ENCODE peak calls at places on chromosomes 3 and 15, in nine cellular contexts. O is psoas muscle; W is CD8-positive, alpha-beta T cell; X is astrocyte; M is sigmoid colon; Y is Peyer's patch; L is thyroid gland; U is H9; I is cardiac muscle cell. V is an unnamed sample.

GRCh38 chr15:101012326-101013040 is 93.3 kb downstream of the LRRK1 start:
- DNase-seq in O (no peak), W (no peak), X (no peak), M (peak; percentile 52), Y (no peak), L (no peak), U (peak; percentile 27), I (no peak), V (no peak)

GRCh38 chr3:189393598-189393997 is 221.8 kb downstream of the TPRG1 start:
- DNase-seq in O (no peak), W (no peak), X (no peak), M (no peak), Y (no peak), L (no peak), U (no peak), I (peak; percentile 47), V (no peak)

GRCh38 chr15:73876779-73877178 is 3.4 kb downstream of the TBC1D21 start:
- DNase-seq in O (no peak), W (no peak), X (no peak), M (no peak), Y (no peak), L (no peak), U (no peak), I (no peak), V (no peak)

GRCh38 chr15:90038639-90039095 is 37.5 kb downstream of the ZNF710 start:
- DNase-seq in O (peak; percentile 1), W (no peak), X (no peak), M (peak; percentile 12), Y (no peak), L (no peak), U (no peak), I (no peak), V (no peak)

GRCh38 chr15:84981054-84981710 is 474 bp upstream of the PDE8A start:
- DNase-seq in O (peak; percentile 95), W (peak; percentile 94), X (peak; percentile 92), M (peak; percentile 97), Y (peak; percentile 91), L (peak; percentile 93), U (peak; percentile 96), I (peak; percentile 99), V (peak; percentile 96)

GRCh38 chr3:33665294-33665693 is 52.8 kb downstream of the CLASP2 start:
- DNase-seq in O (no peak), W (no peak), X (no peak), M (no peak), Y (no peak), L (no peak), U (no peak), I (peak; percentile 8), V (no peak)

GRCh38 chr15:65917936-65918335 is 48.6 kb downstream of the RAB11A start:
- DNase-seq in O (no peak), W (no peak), X (no peak), M (no peak), Y (no peak), L (no peak), U (no peak), I (no peak), V (no peak)

GRCh38 chr3:154152741-154153140 is 31.6 kb downstream of the ARHGEF26 start:
- DNase-seq in O (no peak), W (no peak), X (no peak), M (no peak), Y (no peak), L (no peak), U (no peak), I (peak; percentile 44), V (no peak)

GRCh38 chr3:45199837-45200648 is 26.0 kb downstream of the TMEM158 start:
- DNase-seq in O (no peak), W (no peak), X (peak; percentile 100), M (no peak), Y (no peak), L (no peak), U (peak; percentile 55), I (peak; percentile 92), V (no peak)

GRCh38 chr15:41215708-41216107 is 14.8 kb downstream of the EXD1 start:
- DNase-seq in O (no peak), W (no peak), X (no peak), M (no peak), Y (no peak), L (no peak), U (no peak), I (peak; percentile 14), V (no peak)

GRCh38 chr3:10274601-10275000 is 18.1 kb downstream of the GHRL start:
- DNase-seq in O (no peak), W (no peak), X (no peak), M (no peak), Y (no peak), L (no peak), U (no peak), I (no peak), V (no peak)

GRCh38 chr3:17730318-17730967 is 12.0 kb downstream of the TBC1D5 start:
- DNase-seq in O (no peak), W (no peak), X (peak; percentile 67), M (no peak), Y (no peak), L (peak; percentile 73), U (no peak), I (peak; percentile 78), V (no peak)

GRCh38 chr15:73258271-73259108 is 110.3 kb downstream of the HCN4 start:
- DNase-seq in O (no peak), W (no peak), X (no peak), M (no peak), Y (no peak), L (no peak), U (no peak), I (no peak), V (no peak)

GRCh38 chr15:37891754-37892368 is 42.6 kb upstream of the TMCO5A start:
- DNase-seq in O (no peak), W (no peak), X (peak; percentile 37), M (no peak), Y (no peak), L (no peak), U (peak; percentile 30), I (peak; percentile 72), V (no peak)

GRCh38 chr15:65512807-65513416 is 4.6 kb downstream of the DPP8 start:
- DNase-seq in O (peak; percentile 30), W (no peak), X (peak; percentile 89), M (peak; percentile 90), Y (no peak), L (peak; percentile 48), U (no peak), I (peak; percentile 92), V (no peak)

GRCh38 chr15:37900286-37901221 is 33.9 kb upstream of the TMCO5A start:
- DNase-seq in O (no peak), W (no peak), X (peak; percentile 47), M (no peak), Y (no peak), L (no peak), U (no peak), I (peak; percentile 76), V (no peak)

GRCh38 chr15:36755341-36755740 is 175.9 kb downstream of the CDIN1 start:
- DNase-seq in O (no peak), W (no peak), X (no peak), M (no peak), Y (no peak), L (no peak), U (no peak), I (no peak), V (no peak)

GRCh38 chr3:27279153-27279552 is 90.0 kb downstream of the NEK10 start:
- DNase-seq in O (no peak), W (no peak), X (no peak), M (no peak), Y (no peak), L (no peak), U (no peak), I (peak; percentile 41), V (no peak)

GRCh38 chr3:45870099-45870498 is 16.2 kb upstream of the CCR9 start:
- DNase-seq in O (no peak), W (peak; percentile 60), X (no peak), M (no peak), Y (peak; percentile 84), L (no peak), U (no peak), I (no peak), V (no peak)

GRCh38 chr3:166900866-166901577 is 479.1 kb downstream of the ZBBX start:
- DNase-seq in O (no peak), W (no peak), X (no peak), M (no peak), Y (no peak), L (no peak), U (no peak), I (no peak), V (no peak)
- TF ChIP-seq CTCF in O (no peak), W (no peak), X (no peak), M (no peak), Y (no peak), L (no peak), U (no peak), I (no peak), V (no peak)

GRCh38 chr3:50204052-50204803 is 843 bp upstream of the SLC38A3 start:
- DNase-seq in O (no peak), W (no peak), X (no peak), M (no peak), Y (no peak), L (no peak), U (no peak), I (no peak), V (no peak)
- H3K27me3 ChIP-seq in O (no peaks in the 10 kb centered on the region), W (peaks cover 36% of the 10 kb centered on the region), X (peaks cover 25% of the 10 kb centered on the region), M (peaks cover 28% of the 10 kb centered on the region), Y (no peaks in the 10 kb centered on the region), L (no peaks in the 10 kb centered on the region), U (peaks cover 7% of the 10 kb centered on the region), I (peaks cover 8% of the 10 kb centered on the region), V (no peaks in the 10 kb centered on the region)

GRCh38 chr15:80090041-80090440 is 30.6 kb downstream of the ZFAND6 start:
- DNase-seq in O (no peak), W (no peak), X (peak; percentile 50), M (no peak), Y (no peak), L (no peak), U (no peak), I (no peak), V (no peak)

GRCh38 chr15:80087104-80087503 is 27.6 kb downstream of the ZFAND6 start:
- DNase-seq in O (no peak), W (no peak), X (no peak), M (no peak), Y (no peak), L (no peak), U (no peak), I (no peak), V (no peak)

GRCh38 chr15:80095511-80095910 is 36.0 kb downstream of the ZFAND6 start:
- DNase-seq in O (no peak), W (no peak), X (no peak), M (no peak), Y (no peak), L (no peak), U (no peak), I (no peak), V (no peak)

GRCh38 chr15:80093854-80094418 is 34.5 kb downstream of the ZFAND6 start:
- DNase-seq in O (no peak), W (no peak), X (peak; percentile 51), M (peak; percentile 82), Y (no peak), L (peak; percentile 82), U (no peak), I (peak; percentile 46), V (no peak)

GRCh38 chr15:80090879-80091503 is 31.5 kb downstream of the ZFAND6 start:
- DNase-seq in O (no peak), W (no peak), X (no peak), M (no peak), Y (no peak), L (no peak), U (no peak), I (no peak), V (no peak)
- TF ChIP-seq CTCF in O (peak; percentile 23), W (peak; percentile 56), X (peak; percentile 33), M (no peak), Y (peak; percentile 33), L (peak; percentile 5), U (peak; percentile 60), I (peak; percentile 38), V (peak; percentile 22)

GRCh38 chr3:123021388-123021787 is 6.2 kb downstream of the SEMA5B start:
- DNase-seq in O (no peak), W (no peak), X (no peak), M (no peak), Y (no peak), L (no peak), U (peak; percentile 42), I (no peak), V (no peak)
- H3K27me3 ChIP-seq in O (no peaks in the 10 kb centered on the region), W (peaks cover 9% of the 10 kb centered on the region), X (peaks cover 75% of the 10 kb centered on the region), M (no peaks in the 10 kb centered on the region), Y (no peaks in the 10 kb centered on the region), L (no peaks in the 10 kb centered on the region), U (peaks cover 7% of the 10 kb centered on the region), I (peaks cover 13% of the 10 kb centered on the region), V (no peaks in the 10 kb centered on the region)

V was measured in ascending aorta.